ENCODE peak calls at places on chromosomes 16 and 17, in five cellular contexts. L is epithelial cell of proximal tubule, H is MM.1S, W is D721Med, P is colonic mucosa. S is an unnamed sample.
A peak's percentile ranks its signal among the peaks of the same experiment; 100 is the strongest.

GRCh38 chr16:30519120-30520049 is 7.0 kb downstream of the ZNF768 start:
- DNase-seq in L (no peak), H (no peak), W (no peak), P (no peak), S (no peak)

GRCh38 chr16:24539850-24540484 is 601 bp downstream of the RBBP6 start:
- DNase-seq in L (no peak), H (peak; percentile 59), W (no peak), P (peak; percentile 55), S (peak; percentile 54)

GRCh38 chr17:64920026-64920418 is 744 bp upstream of the LRRC37A3 start:
- DNase-seq in L (no peak), H (no peak), W (no peak), P (peak; percentile 41), S (no peak)

GRCh38 chr16:52474679-52475078 is 72.3 kb downstream of the TOX3 start:
- DNase-seq in L (no peak), H (no peak), W (no peak), P (no peak), S (no peak)

GRCh38 chr17:81392909-81393654 is 2.2 kb upstream of the BAHCC1 start:
- DNase-seq in L (no peak), H (no peak), W (peak; percentile 85), P (no peak), S (no peak)

GRCh38 chr17:38464723-38465419 is 36.6 kb downstream of the ARHGAP23 start:
- DNase-seq in L (no peak), H (no peak), W (peak; percentile 86), P (peak; percentile 54), S (no peak)

GRCh38 chr16:82609140-82609539 is 17.6 kb upstream of the CDH13 start:
- DNase-seq in L (no peak), H (no peak), W (no peak), P (no peak), S (no peak)

GRCh38 chr17:247767-248166 is 66.3 kb upstream of the DOC2B start:
- DNase-seq in L (no peak), H (no peak), W (no peak), P (no peak), S (no peak)

GRCh38 chr17:628507-628941 is 86.1 kb downstream of the VPS53 start:
- DNase-seq in L (no peak), H (no peak), W (no peak), P (no peak), S (no peak)

GRCh38 chr16:86087011-86087453 is 188.1 kb downstream of the IRF8 start:
- DNase-seq in L (no peak), H (no peak), W (no peak), P (no peak), S (no peak)

GRCh38 chr16:86088287-86088686 is 189.3 kb downstream of the IRF8 start:
- DNase-seq in L (no peak), H (no peak), W (no peak), P (no peak), S (no peak)

GRCh38 chr16:86088816-86089215 is 189.9 kb downstream of the IRF8 start:
- DNase-seq in L (no peak), H (no peak), W (no peak), P (no peak), S (no peak)

GRCh38 chr16:86086471-86086870 is 187.5 kb downstream of the IRF8 start:
- DNase-seq in L (no peak), H (no peak), W (no peak), P (no peak), S (no peak)

GRCh38 chr16:86087561-86088230 is 188.7 kb downstream of the IRF8 start:
- DNase-seq in L (no peak), H (no peak), W (no peak), P (no peak), S (no peak)
- TF ChIP-seq CTCF in L (no peak), H (no peak), W (no peak), P (no peak), S (no peak)

GRCh38 chr17:37406635-37407455 is at the start of the genes ACACA and TADA2A:
- DNase-seq in L (no peak), H (peak; percentile 88), W (peak; percentile 30), P (peak; percentile 82), S (peak; percentile 95)
- TF ChIP-seq CTCF in L (no peak), H (no peak), W (no peak), P (no peak), S (no peak)

DNA sequence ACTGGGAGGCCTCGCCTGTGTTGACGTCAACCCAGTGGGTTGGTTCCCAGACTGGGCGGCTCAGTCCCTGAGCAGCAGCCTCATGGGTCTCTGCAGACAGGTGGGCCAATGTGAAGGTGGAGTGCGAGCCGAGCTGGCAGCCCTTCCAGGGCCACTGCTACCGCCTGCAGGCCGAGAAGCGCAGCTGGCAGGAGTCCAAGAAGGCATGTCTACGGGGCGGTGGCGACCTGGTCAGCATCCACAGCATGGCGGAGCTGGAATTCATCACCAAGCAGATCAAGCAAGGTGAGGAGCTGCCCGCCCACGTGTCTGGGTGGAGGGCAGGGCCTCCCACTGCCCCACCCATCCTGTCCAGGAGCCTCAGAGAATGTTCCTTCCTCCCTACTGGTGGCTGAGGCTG is 44.1 kb downstream of the MRC2 start:
- DNase-seq in L (no peak), H (no peak), W (no peak), P (peak; percentile 42), S (no peak)
- TF ChIP-seq CTCF in L (no peak), H (no peak), W (no peak), P (no peak), S (no peak)

GRCh38 chr17:62722625-62723024 is 85.5 kb downstream of the MARCHF10 start:
- DNase-seq in L (no peak), H (no peak), W (no peak), P (no peak), S (no peak)

GRCh38 chr17:62718420-62718819 is 89.7 kb downstream of the MARCHF10 start:
- DNase-seq in L (peak; percentile 78), H (no peak), W (no peak), P (no peak), S (no peak)

GRCh38 chr17:62719586-62719985 is 88.5 kb downstream of the MARCHF10 start:
- DNase-seq in L (no peak), H (no peak), W (no peak), P (no peak), S (no peak)

GRCh38 chr17:62717589-62718342 is 90.3 kb downstream of the MRC2 start:
- DNase-seq in L (no peak), H (no peak), W (no peak), P (no peak), S (no peak)

DNA sequence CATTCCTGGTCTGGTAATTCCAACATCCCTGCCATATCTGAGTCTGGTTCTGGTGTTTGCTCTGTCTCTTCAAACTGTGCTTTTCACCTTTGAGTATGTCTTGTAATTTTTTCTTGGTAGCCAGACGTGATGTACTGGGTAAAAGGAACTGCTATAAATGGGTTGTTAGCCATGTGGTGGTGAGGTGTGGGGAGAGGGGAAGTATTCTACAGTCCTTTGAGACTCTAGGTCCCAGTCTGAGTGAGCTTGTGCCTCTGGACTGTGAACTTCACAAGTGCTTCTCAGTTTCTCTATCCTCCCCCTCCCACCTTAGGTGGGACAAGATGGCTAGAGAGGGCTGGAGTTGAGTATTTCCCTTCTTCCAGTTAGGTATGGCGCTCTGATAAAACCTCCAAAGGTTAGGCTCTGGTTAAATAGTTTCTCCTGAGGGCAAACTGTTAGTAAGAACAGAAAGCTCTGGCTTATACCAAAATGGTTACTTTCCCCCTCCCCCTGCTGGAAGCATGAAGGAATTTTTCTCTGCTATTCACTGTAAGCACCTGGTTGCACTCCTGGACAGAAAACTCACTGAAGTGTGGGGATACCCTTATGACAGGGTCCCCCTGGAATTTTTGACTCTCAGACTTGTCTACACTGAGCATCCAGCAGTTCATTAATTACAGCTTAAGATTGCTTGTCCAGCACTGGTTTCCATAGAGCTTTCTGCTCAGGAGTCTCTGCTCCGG is 87.8 kb downstream of the MARCHF10 start:
- DNase-seq in L (peak; percentile 80), H (no peak), W (no peak), P (no peak), S (no peak)
- TF ChIP-seq CTCF in L (peak; percentile 45), H (peak; percentile 7), W (no peak), P (no peak), S (no peak)

GRCh38 chr17:19237389-19238166 is 412 bp downstream of the EPN2 start:
- DNase-seq in L (no peak), H (peak; percentile 23), W (no peak), P (peak; percentile 47), S (peak; percentile 74)
- TF ChIP-seq CTCF in L (no peak), H (peak; percentile 15), W (no peak), P (peak; percentile 17), S (no peak)

GRCh38 chr16:81265658-81266451 is 27.4 kb downstream of the BCO1 start:
- DNase-seq in L (no peak), H (no peak), W (no peak), P (peak; percentile 87), S (no peak)

GRCh38 chr16:81264386-81264785 is 25.9 kb downstream of the BCO1 start:
- DNase-seq in L (no peak), H (no peak), W (no peak), P (no peak), S (no peak)

GRCh38 chr16:81265052-81265451 is 26.6 kb downstream of the BCO1 start:
- DNase-seq in L (no peak), H (no peak), W (no peak), P (no peak), S (no peak)

GRCh38 chr16:81261049-81261648 is 22.7 kb downstream of the BCO1 start:
- DNase-seq in L (no peak), H (no peak), W (no peak), P (no peak), S (peak; percentile 55)

GRCh38 chr16:81263470-81264200 is 25.1 kb downstream of the BCO1 start:
- DNase-seq in L (no peak), H (no peak), W (no peak), P (no peak), S (no peak)
- TF ChIP-seq CTCF in L (peak; percentile 5), H (no peak), W (no peak), P (no peak), S (no peak)

GRCh38 chr17:58538801-58539410 is 24.5 kb upstream of the MTMR4 start:
- DNase-seq in L (no peak), H (no peak), W (no peak), P (no peak), S (no peak)

GRCh38 chr17:58537266-58537665 is 22.8 kb upstream of the MTMR4 start:
- DNase-seq in L (no peak), H (no peak), W (no peak), P (no peak), S (no peak)

GRCh38 chr17:58539703-58540102 is 25.3 kb upstream of the MTMR4 start:
- DNase-seq in L (no peak), H (no peak), W (no peak), P (no peak), S (no peak)

GRCh38 chr17:58536541-58536940 is 22.1 kb upstream of the MTMR4 start:
- DNase-seq in L (no peak), H (no peak), W (no peak), P (no peak), S (no peak)

GRCh38 chr17:58541249-58541648 is 26.8 kb upstream of the MTMR4 start:
- DNase-seq in L (no peak), H (peak; percentile 38), W (no peak), P (no peak), S (peak; percentile 49)
- TF ChIP-seq CTCF in L (peak; percentile 49), H (peak; percentile 36), W (peak; percentile 1), P (no peak), S (peak; percentile 21)

S was measured in GM13976.